ENCODE peak calls at places on chromosome 9, in five cellular contexts. Z is lower lobe of right lung; Q is AG04450; I is psoas muscle; M is CD4-positive, alpha-beta T cell. A is an unnamed sample.

GRCh38 chr9:15211160-15211993 is 95.6 kb downstream of the TTC39B start:
- DNase-seq in I (no peak), M (peak; percentile 10), Q (peak; percentile 59), Z (no peak), A (no peak)

GRCh38 chr9:108889649-108890067 is 27.6 kb downstream of the ACTL7A start:
- DNase-seq in M (no peak), Z (no peak), Q (no peak), I (no peak), A (no peak)

GRCh38 chr9:84478996-84479395 is 138.4 kb upstream of the SLC28A3 start:
- DNase-seq in Z (no peak), Q (no peak), M (no peak), I (no peak), A (no peak)

GRCh38 chr9:86754581-86754980 is 192.7 kb downstream of the GAS1 start:
- DNase-seq in M (no peak), I (no peak), Z (no peak), Q (no peak), A (no peak)

GRCh38 chr9:130265431-130266235 is at the start of gene HMCN2:
- DNase-seq in M (no peak), Q (no peak), Z (no peak), I (peak; percentile 68), A (no peak)

GRCh38 chr9:137172907-137173794 is 1.3 kb upstream of the TMEM210 start:
- DNase-seq in Q (no peak), M (no peak), I (no peak), Z (no peak), A (no peak)

GRCh38 chr9:21110708-21111576 is 30.7 kb downstream of the IFNW1 start:
- DNase-seq in M (no peak), Q (peak; percentile 56), Z (no peak), I (no peak), A (no peak)

GRCh38 chr9:93127395-93127911 is 6.6 kb downstream of the NINJ1 start:
- DNase-seq in Z (peak; percentile 77), M (no peak), Q (no peak), I (no peak), A (no peak)

GRCh38 chr9:73347123-73347522 is 195.5 kb downstream of the ANXA1 start:
- DNase-seq in Q (no peak), Z (no peak), M (no peak), I (no peak), A (no peak)

GRCh38 chr9:95783426-95783975 is 92.0 kb upstream of the ERCC6L2 start:
- DNase-seq in I (no peak), Q (no peak), M (no peak), Z (no peak), A (no peak)

GRCh38 chr9:92717201-92718085 is 47.2 kb downstream of the BICD2 start:
- DNase-seq in I (no peak), Z (peak; percentile 41), M (no peak), Q (no peak), A (no peak)

GRCh38 chr9:93087971-93088655 is 7.9 kb upstream of the CARD19 start:
- DNase-seq in Z (peak; percentile 29), M (no peak), I (no peak), Q (no peak), A (no peak)

GRCh38 chr9:112867275-112867991 is 23.2 kb downstream of the SLC46A2 start:
- DNase-seq in I (no peak), Z (peak; percentile 54), M (no peak), Q (peak; percentile 44), A (no peak)

GRCh38 chr9:87107072-87107471 is 159.8 kb upstream of the GAS1 start:
- DNase-seq in M (no peak), Q (no peak), I (no peak), Z (no peak), A (no peak)

GRCh38 chr9:120985759-120986353 is 59.3 kb upstream of the TRAF1 start:
- DNase-seq in M (no peak), Z (no peak), I (no peak), Q (peak; percentile 38), A (no peak)

DNA sequence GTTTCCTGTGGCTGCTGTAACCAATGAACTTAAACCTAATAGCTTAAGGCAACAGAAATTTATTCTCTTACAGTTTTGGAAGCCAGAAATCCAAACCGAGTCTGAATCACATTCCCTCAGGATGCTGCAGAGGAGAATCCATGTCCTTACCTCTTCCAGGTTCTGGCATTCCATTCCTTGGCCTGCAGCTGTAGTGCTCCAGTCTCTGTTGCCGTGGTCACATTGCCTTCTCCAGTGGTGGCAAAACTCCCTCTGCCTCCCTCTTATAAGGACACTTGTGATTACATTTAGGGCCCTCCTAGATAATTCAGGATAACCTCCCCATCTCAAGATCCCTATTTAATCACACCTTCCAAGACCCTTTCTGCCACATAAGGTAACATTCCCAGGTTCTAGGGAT is 88.7 kb upstream of the SHB start:
- DNase-seq in Q (no peak), Z (no peak), I (no peak), M (no peak), A (no peak)
- H3K27ac ChIP-seq in Q (no peak overlapping the region), Z (no peak overlapping the region), I (no peak overlapping the region), M (no peak overlapping the region), A (no peak overlapping the region)

DNA sequence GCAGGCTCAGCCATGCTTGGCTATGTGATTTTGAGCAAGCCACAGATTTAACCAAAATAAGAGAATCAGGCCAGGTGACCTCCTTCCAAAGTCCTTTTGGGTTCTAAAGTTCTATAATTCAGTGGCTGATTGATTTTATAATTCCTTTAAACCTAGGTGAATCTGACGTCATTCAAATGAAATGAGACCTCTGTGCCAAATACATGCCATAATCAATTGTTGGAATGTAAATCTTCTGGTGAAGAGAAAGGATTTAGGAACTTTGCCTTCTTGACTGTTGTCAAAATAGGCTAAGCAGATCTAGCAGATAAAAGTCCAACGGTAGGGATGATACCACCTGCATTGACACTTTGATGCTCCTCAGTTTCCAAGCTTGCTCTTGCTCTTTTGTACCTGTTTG is 3.9 kb upstream of the DENND1A start:
- DNase-seq in Q (no peak), M (no peak), I (no peak), Z (no peak), A (no peak)
- H3K27ac ChIP-seq in Q (no peak overlapping the region), M (no peak overlapping the region), I (no peak overlapping the region), Z (no peak overlapping the region), A (no peak overlapping the region)

GRCh38 chr9:31535659-31536058 is 848.8 kb upstream of the ACO1 start:
- DNase-seq in Z (no peak), M (no peak), I (no peak), Q (no peak), A (no peak)
- H3K27ac ChIP-seq in Z (no peak overlapping the region), M (no peak overlapping the region), I (no peak overlapping the region), Q (no peak overlapping the region), A (no peak overlapping the region)

GRCh38 chr9:98158071-98158791 is 34.2 kb downstream of the CORO2A start:
- DNase-seq in I (no peak), Z (peak; percentile 61), M (no peak), Q (no peak), A (no peak)
- H3K27ac ChIP-seq in I (no peak overlapping the region), Z (no peak overlapping the region), M (no peak overlapping the region), Q (no peak overlapping the region), A (no peak overlapping the region)

DNA sequence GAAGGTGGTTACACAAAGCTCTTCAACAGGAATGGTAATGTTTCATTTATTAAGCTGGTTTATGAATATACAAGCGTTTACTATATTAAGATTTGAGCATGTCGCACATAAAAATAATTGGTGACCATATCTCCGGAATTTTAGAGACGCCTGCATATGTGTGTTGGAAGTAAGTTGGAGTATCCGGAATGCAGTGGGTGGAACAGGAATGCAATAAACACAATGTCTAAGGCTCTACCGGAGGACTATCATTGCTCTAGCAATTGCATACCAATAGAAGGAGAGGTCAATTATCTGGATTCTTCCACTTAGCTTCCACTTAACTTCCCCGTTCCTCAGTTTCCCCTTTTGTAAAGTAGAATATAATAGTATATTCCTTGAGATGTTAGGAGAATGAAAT is 1.1 kb upstream of the CEP78 start:
- DNase-seq in I (no peak), Q (no peak), M (no peak), Z (no peak), A (no peak)
- H3K27ac ChIP-seq in I (no peak overlapping the region), Q (no peak overlapping the region), M (no peak overlapping the region), Z (peak overlapping the region; percentile 79), A (no peak overlapping the region)

GRCh38 chr9:77562021-77562748 is 85.9 kb downstream of the GNA14 start:
- DNase-seq in Z (no peak), I (no peak), M (no peak), Q (no peak), A (no peak)
- H3K27ac ChIP-seq in Z (no peak overlapping the region), I (no peak overlapping the region), M (no peak overlapping the region), Q (no peak overlapping the region), A (no peak overlapping the region)

GRCh38 chr9:131837836-131838235 is 98.0 kb upstream of the RAPGEF1 start:
- DNase-seq in M (no peak), I (no peak), Q (no peak), Z (no peak), A (no peak)

GRCh38 chr9:131840220-131840619 is 100.3 kb upstream of the RAPGEF1 start:
- DNase-seq in I (no peak), M (no peak), Z (no peak), Q (no peak), A (no peak)

GRCh38 chr9:131839281-131840084 is 99.6 kb upstream of the RAPGEF1 start:
- DNase-seq in I (no peak), Q (no peak), Z (no peak), M (peak; percentile 11), A (no peak)

GRCh38 chr9:131837316-131837715 is 97.4 kb upstream of the RAPGEF1 start:
- DNase-seq in Z (no peak), Q (no peak), I (no peak), M (no peak), A (no peak)

GRCh38 chr9:131838581-131839280 is 98.9 kb upstream of the RAPGEF1 start:
- DNase-seq in M (no peak), I (no peak), Z (no peak), Q (no peak), A (no peak)
- H3K27ac ChIP-seq in M (no peak overlapping the region), I (no peak overlapping the region), Z (no peak overlapping the region), Q (no peak overlapping the region), A (no peak overlapping the region)

A was measured in caudate nucleus.